ENCODE peak calls at places on chromosome 15, in seven cellular contexts. F, T, R, D, G, H and X are unnamed samples.

GRCh38 chr15:28068930-28069329 is 30.2 kb downstream of the OCA2 start:
- DNase-seq in F (no peak), T (no peak), R (no peak), D (no peak), G (no peak), H (no peak), X (no peak)

GRCh38 chr15:23866832-23867231 is 179.7 kb upstream of the NDN start:
- DNase-seq in F (no peak), T (peak; percentile 31), R (no peak), D (no peak), G (no peak), H (no peak), X (no peak)

GRCh38 chr15:83653639-83654378 is at the start of gene ADAMTSL3:
- DNase-seq in F (peak; percentile 89), T (peak; percentile 49), R (no peak), D (peak; percentile 73), G (peak; percentile 81), H (peak; percentile 66), X (no peak)

GRCh38 chr15:40048155-40048792 is 9.3 kb upstream of the SRP14 start:
- DNase-seq in F (no peak), T (no peak), R (no peak), D (no peak), G (no peak), H (peak; percentile 78), X (no peak)

GRCh38 chr15:33586791-33587697 is 276.3 kb downstream of the RYR3 start:
- DNase-seq in F (no peak), T (no peak), R (no peak), D (no peak), G (no peak), H (no peak), X (no peak)

GRCh38 chr15:33737687-33738606 is 230.3 kb upstream of the CHRM5 start:
- DNase-seq in F (peak; percentile 30), T (peak; percentile 29), R (no peak), D (no peak), G (no peak), H (peak; percentile 12), X (peak; percentile 50)

GRCh38 chr15:35522061-35522460 is 23.9 kb downstream of the DPH6 start:
- DNase-seq in F (no peak), T (no peak), R (no peak), D (no peak), G (no peak), H (no peak), X (no peak)

GRCh38 chr15:58369261-58369699 is 62.5 kb upstream of the LIPC start:
- DNase-seq in F (no peak), T (no peak), R (no peak), D (no peak), G (no peak), H (no peak), X (no peak)

GRCh38 chr15:31371520-31372240 is 45.0 kb downstream of the KLF13 start:
- DNase-seq in F (no peak), T (no peak), R (no peak), D (no peak), G (no peak), H (no peak), X (no peak)

GRCh38 chr15:66923438-66923881 is 141.9 kb upstream of the SMAD3 start:
- DNase-seq in F (peak; percentile 43), T (peak; percentile 64), R (no peak), D (no peak), G (no peak), H (peak; percentile 43), X (peak; percentile 23)

GRCh38 chr15:101039461-101039860 is 120.3 kb downstream of the LRRK1 start:
- DNase-seq in F (no peak), T (no peak), R (no peak), D (no peak), G (no peak), H (peak; percentile 2), X (no peak)

GRCh38 chr15:57485869-57486268 is 105.8 kb upstream of the MYZAP start:
- DNase-seq in F (peak; percentile 88), T (peak; percentile 88), R (no peak), D (no peak), G (no peak), H (no peak), X (peak; percentile 73)

GRCh38 chr15:59191855-59192237 is 14.8 kb upstream of the LDHAL6B start:
- DNase-seq in F (no peak), T (peak; percentile 86), R (no peak), D (no peak), G (no peak), H (no peak), X (no peak)

GRCh38 chr15:100291106-100291505 is 50.7 kb downstream of the ADAMTS17 start:
- DNase-seq in F (no peak), T (no peak), R (no peak), D (no peak), G (no peak), H (no peak), X (no peak)

GRCh38 chr15:69729167-69729748 is 276.6 kb downstream of the RPLP1 start:
- DNase-seq in F (peak; percentile 24), T (no peak), R (peak; percentile 45), D (no peak), G (peak; percentile 24), H (peak; percentile 69), X (peak; percentile 14)

GRCh38 chr15:52866698-52867097 is 76.6 kb upstream of the ONECUT1 start:
- DNase-seq in F (no peak), T (no peak), R (no peak), D (no peak), G (no peak), H (no peak), X (no peak)

GRCh38 chr15:57607570-57608000 is 15.9 kb downstream of the MYZAP start:
- DNase-seq in F (peak; percentile 85), T (peak; percentile 83), R (no peak), D (no peak), G (no peak), H (peak; percentile 85), X (peak; percentile 63)

GRCh38 chr15:52670087-52670486 is 9.1 kb downstream of the ATOSA start:
- DNase-seq in F (no peak), T (no peak), R (no peak), D (no peak), G (no peak), H (no peak), X (no peak)

GRCh38 chr15:72783563-72784232 is at the start of gene ADPGK:
- DNase-seq in F (peak; percentile 92), T (peak; percentile 96), R (peak; percentile 91), D (peak; percentile 92), G (peak; percentile 93), H (peak; percentile 93), X (peak; percentile 68)
- TF ChIP-seq POLR2A in F (peak; percentile 85), T (peak; percentile 92), R (peak; percentile 93), D (peak; percentile 74), G (peak; percentile 83), H (peak; percentile 90), X (peak; percentile 95)

GRCh38 chr15:42581272-42581730 is 5.9 kb downstream of the STARD9 start:
- DNase-seq in F (peak; percentile 85), T (peak; percentile 57), R (peak; percentile 71), D (peak; percentile 74), G (peak; percentile 84), H (peak; percentile 88), X (no peak)
- TF ChIP-seq POLR2A in F (no peak), T (no peak), R (no peak), D (no peak), G (peak; percentile 25), H (peak; percentile 43), X (no peak)

GRCh38 chr15:77543159-77543882 is 89.4 kb downstream of the LINGO1 start:
- DNase-seq in F (peak; percentile 91), T (peak; percentile 89), R (peak; percentile 89), D (peak; percentile 86), G (peak; percentile 94), H (peak; percentile 87), X (peak; percentile 83)
- TF ChIP-seq POLR2A in F (no peak), T (peak; percentile 83), R (no peak), D (no peak), G (peak; percentile 13), H (no peak), X (peak; percentile 40)

GRCh38 chr15:44727462-44728231 is 8.7 kb upstream of the TRIM69 start:
- DNase-seq in F (no peak), T (no peak), R (no peak), D (no peak), G (no peak), H (no peak), X (no peak)

GRCh38 chr15:44726136-44726535 is 10.2 kb upstream of the TRIM69 start:
- DNase-seq in F (no peak), T (no peak), R (no peak), D (no peak), G (no peak), H (no peak), X (no peak)

GRCh38 chr15:44728576-44729393 is 7.5 kb upstream of the TRIM69 start:
- DNase-seq in F (peak; percentile 93), T (peak; percentile 95), R (peak; percentile 47), D (peak; percentile 91), G (peak; percentile 92), H (peak; percentile 97), X (peak; percentile 65)

GRCh38 chr15:44729394-44729913 is 6.9 kb upstream of the TRIM69 start:
- DNase-seq in F (no peak), T (no peak), R (no peak), D (no peak), G (peak; percentile 48), H (peak; percentile 63), X (no peak)

GRCh38 chr15:44726568-44727461 is 9.5 kb upstream of the TRIM69 start:
- DNase-seq in F (peak; percentile 39), T (peak; percentile 78), R (no peak), D (no peak), G (no peak), H (peak; percentile 78), X (peak; percentile 58)
- TF ChIP-seq POLR2A in F (no peak), T (peak; percentile 46), R (peak; percentile 97), D (no peak), G (no peak), H (peak; percentile 69), X (peak; percentile 27)

DNA sequence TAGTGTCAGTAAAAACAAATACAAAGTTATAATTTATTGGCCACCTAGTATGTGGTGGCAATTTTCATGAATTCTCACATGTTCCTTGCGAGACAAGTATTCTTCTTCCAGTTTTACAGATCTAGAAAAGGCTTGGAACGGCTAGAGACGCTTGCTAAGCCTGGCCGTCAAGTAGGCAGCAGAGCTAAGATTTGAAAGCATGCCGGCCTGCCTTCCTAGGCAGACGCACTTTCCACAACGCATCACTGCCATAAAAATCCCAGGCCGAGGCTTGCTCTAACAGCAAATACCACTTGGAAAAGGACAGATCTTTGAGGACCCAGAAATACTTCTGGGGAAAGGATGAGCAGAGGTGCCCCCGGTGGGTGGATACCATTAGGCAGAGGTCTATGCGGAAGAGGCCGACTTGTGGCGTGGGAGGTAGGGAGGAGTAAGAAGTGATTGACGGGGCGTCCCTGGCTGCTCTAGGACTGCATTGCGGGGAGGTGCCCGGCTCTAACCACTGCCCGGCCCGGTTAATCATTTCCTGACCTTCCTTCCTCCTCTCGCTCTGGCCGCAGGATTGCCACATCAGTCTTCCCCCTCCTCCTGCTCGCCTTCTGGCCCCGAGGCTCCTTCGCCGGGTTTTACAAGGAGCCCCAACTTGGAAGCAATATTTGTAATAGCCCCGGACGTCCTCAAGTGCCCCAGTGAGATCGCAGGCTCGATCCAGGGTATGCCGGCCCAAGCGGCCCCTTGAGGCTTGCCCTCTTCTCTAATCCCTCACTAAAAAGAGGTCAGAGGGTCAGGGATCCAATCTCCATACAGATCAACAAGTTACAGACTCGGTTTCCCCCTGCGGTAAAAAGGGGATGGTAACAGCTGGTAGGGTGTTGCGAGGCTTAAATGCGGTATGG is 1.3 kb upstream of the USP3 start:
- DNase-seq in F (peak; percentile 97), T (peak; percentile 99), R (no peak), D (peak; percentile 86), G (peak; percentile 73), H (peak; percentile 96), X (peak; percentile 47)
- TF ChIP-seq POLR2A in F (peak; percentile 77), T (peak; percentile 39), R (no peak), D (peak; percentile 47), G (peak; percentile 59), H (peak; percentile 71), X (no peak)

GRCh38 chr15:50353999-50354837 is 780 bp downstream of the GABPB1 start:
- DNase-seq in F (peak; percentile 53), T (peak; percentile 84), R (peak; percentile 23), D (peak; percentile 55), G (peak; percentile 49), H (peak; percentile 67), X (peak; percentile 6)
- TF ChIP-seq POLR2A in F (no peak), T (no peak), R (peak; percentile 88), D (no peak), G (peak; percentile 54), H (peak; percentile 80), X (no peak)